ENCODE peak calls at places on chromosomes 12 and 14, in eight cellular contexts. Z is PC-3; V is aorta; Q is lung; O is cardiac muscle cell; A is neuronal stem cell; J is A549; T is CD4-positive, alpha-beta memory T cell. E is an unnamed sample. For H3K4me1, the result is how much of the 10 kb centered on the place peaks cover.

GRCh38 chr12:70535896-70536374 is 101.3 kb downstream of the PTPRB start:
- DNase-seq in J (no peak), Q (no peak), O (peak), A (no peak), Z (no peak), V (no peak), T (no peak), E (no peak)

GRCh38 chr12:9760699-9761406 is at the start of gene CD69:
- DNase-seq in A (no peak), V (no peak), O (no peak), T (peak), Z (no peak), Q (no peak), J (no peak), E (no peak)

GRCh38 chr12:62138527-62138926 is 121.7 kb upstream of the USP15 start:
- DNase-seq in O (no peak), Q (no peak), T (no peak), V (no peak), A (no peak), J (no peak), Z (no peak), E (no peak)

GRCh38 chr12:19430988-19431387 is 8.3 kb upstream of the AEBP2 start:
- DNase-seq in A (no peak), V (no peak), O (peak), Z (no peak), Q (no peak), J (no peak), T (no peak), E (peak)

GRCh38 chr12:52093346-52093745 is 13.8 kb downstream of the SMIM41 start:
- DNase-seq in O (no peak), T (no peak), A (no peak), J (no peak), V (no peak), Q (no peak), Z (no peak), E (no peak)

GRCh38 chr14:95034806-95035205 is 122.5 kb downstream of the DICER1 start:
- DNase-seq in Q (peak), J (no peak), T (no peak), A (no peak), O (no peak), V (no peak), Z (no peak), E (no peak)

GRCh38 chr12:78183854-78184253 is 353.2 kb downstream of the NAV3 start:
- DNase-seq in J (no peak), O (no peak), T (no peak), Z (no peak), A (no peak), V (no peak), Q (no peak), E (no peak)

GRCh38 chr12:102172436-102172835 is 25.2 kb downstream of the PMCH start:
- DNase-seq in A (no peak), O (peak), V (no peak), J (no peak), T (no peak), Q (no peak), Z (peak), E (peak)

GRCh38 chr12:65526311-65526710 is 247.8 kb downstream of the MSRB3 start:
- DNase-seq in Q (no peak), A (no peak), J (no peak), T (no peak), V (no peak), O (no peak), Z (peak), E (no peak)

GRCh38 chr14:102314242-102315011 is 5.1 kb upstream of the ZNF839 start:
- DNase-seq in J (peak), V (peak), Z (peak), O (peak), T (peak), Q (peak), A (peak), E (peak)

GRCh38 chr12:111791507-111791906 is 24.8 kb downstream of the ALDH2 start:
- DNase-seq in Q (no peak), A (no peak), Z (no peak), V (no peak), J (no peak), O (no peak), T (no peak), E (no peak)

GRCh38 chr12:68180792-68181744 is 21.5 kb upstream of the IFNG start:
- DNase-seq in T (peak), Z (no peak), J (no peak), O (peak), Q (no peak), V (no peak), A (no peak), E (no peak)

GRCh38 chr12:57845478-57846284 is 848 bp downstream of the CTDSP2 start:
- DNase-seq in J (peak), O (peak), V (peak), A (no peak), Z (peak), T (peak), Q (peak), E (peak)

GRCh38 chr12:9948606-9949286 is 16.6 kb upstream of the CLEC2A start:
- DNase-seq in A (no peak), O (no peak), T (no peak), J (no peak), V (no peak), Z (no peak), Q (no peak), E (no peak)

GRCh38 chr12:6771509-6772330 is 600 bp upstream of the LAG3 start:
- DNase-seq in A (no peak), J (no peak), Q (no peak), Z (no peak), O (peak), V (no peak), T (no peak), E (no peak)

GRCh38 chr12:60191676-60192359 is 596.0 kb downstream of the SLC16A7 start:
- DNase-seq in V (no peak), O (peak), Q (no peak), T (no peak), Z (peak), J (no peak), A (no peak), E (peak)

GRCh38 chr12:81465191-81465590 is 294.0 kb downstream of the PPFIA2 start:
- DNase-seq in J (no peak), A (no peak), O (no peak), T (no peak), V (no peak), Q (no peak), Z (no peak), E (no peak)

DNA sequence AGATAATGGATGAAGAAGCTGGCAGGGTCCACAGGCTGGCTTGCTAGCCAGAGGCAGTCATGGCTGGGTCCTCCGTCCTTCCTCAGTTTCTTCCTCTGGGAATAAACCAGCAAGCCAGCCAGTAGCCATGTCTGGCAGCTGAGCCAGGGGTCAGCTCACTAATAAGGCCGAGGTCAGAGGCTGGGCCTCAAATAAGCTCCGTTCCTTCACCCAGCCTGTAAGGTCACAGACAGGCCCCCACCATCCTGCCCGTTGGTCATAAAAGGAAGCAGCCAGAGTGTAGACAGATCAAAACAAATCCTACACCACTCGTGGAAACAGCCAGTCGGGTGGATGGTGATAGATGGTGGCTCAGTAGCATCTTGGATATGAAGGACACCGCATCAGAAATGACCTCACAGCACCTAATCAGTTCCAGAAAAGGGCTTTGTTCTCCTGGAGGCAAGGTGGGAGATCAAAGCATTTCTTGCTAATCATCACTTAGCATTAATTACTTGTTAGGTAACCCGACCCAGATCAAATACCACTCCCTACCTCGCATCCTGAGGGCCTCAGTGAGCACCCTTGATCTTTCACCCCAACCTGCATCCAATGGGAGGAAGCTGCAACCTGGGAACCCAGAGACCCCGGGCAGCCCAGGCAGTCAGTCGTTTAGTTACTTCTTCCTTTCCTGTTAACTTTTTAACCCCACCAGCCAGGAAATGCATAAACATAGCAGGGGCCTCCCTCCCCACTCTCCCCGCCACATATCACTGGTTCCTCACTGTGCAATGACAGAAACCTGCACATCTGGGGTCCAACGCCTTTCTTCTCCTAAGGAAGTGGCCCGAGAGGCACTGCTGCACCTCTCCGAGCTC is 90.2 kb downstream of the KDM2B start:
- DNase-seq in V (no peak), Q (no peak), O (no peak), J (no peak), T (no peak), Z (no peak), A (no peak), E (no peak)
- H3K4me1 ChIP-seq in V (under half), Q (under half), O (under half), J (under half), T (under half), Z (under half), A (under half), E (under half)

GRCh38 chr14:100988956-100989355 is 85.4 kb upstream of the RTL1 start:
- DNase-seq in T (no peak), Z (no peak), V (no peak), J (no peak), O (no peak), A (no peak), Q (no peak), E (no peak)

GRCh38 chr14:100988011-100988410 is 84.5 kb upstream of the RTL1 start:
- DNase-seq in V (no peak), Q (no peak), J (peak), O (no peak), Z (peak), A (no peak), T (no peak), E (no peak)

GRCh38 chr14:100988411-100988900 is 84.9 kb upstream of the RTL1 start:
- DNase-seq in O (no peak), Z (peak), T (no peak), V (no peak), Q (no peak), J (peak), A (no peak), E (no peak)

GRCh38 chr14:100994082-100994481 is 90.6 kb upstream of the RTL1 start:
- DNase-seq in Z (peak), O (no peak), J (no peak), V (no peak), T (no peak), A (no peak), Q (no peak), E (no peak)

GRCh38 chr14:100989924-100990323 is 86.4 kb upstream of the RTL1 start:
- DNase-seq in Q (no peak), Z (no peak), V (no peak), J (no peak), O (no peak), A (no peak), T (no peak), E (peak)
- H3K4me1 ChIP-seq in Q (under half), Z (under half), V (under half), J (half or more), O (under half), A (under half), T (under half), E (under half)

GRCh38 chr12:49058366-49059062 is 2.1 kb downstream of the KMT2D start:
- DNase-seq in Q (no peak), Z (no peak), A (no peak), J (no peak), V (no peak), O (no peak), T (no peak), E (peak)
- H3K4me1 ChIP-seq in Q (under half), Z (under half), A (under half), J (under half), V (under half), O (under half), T (half or more), E (under half)

DNA sequence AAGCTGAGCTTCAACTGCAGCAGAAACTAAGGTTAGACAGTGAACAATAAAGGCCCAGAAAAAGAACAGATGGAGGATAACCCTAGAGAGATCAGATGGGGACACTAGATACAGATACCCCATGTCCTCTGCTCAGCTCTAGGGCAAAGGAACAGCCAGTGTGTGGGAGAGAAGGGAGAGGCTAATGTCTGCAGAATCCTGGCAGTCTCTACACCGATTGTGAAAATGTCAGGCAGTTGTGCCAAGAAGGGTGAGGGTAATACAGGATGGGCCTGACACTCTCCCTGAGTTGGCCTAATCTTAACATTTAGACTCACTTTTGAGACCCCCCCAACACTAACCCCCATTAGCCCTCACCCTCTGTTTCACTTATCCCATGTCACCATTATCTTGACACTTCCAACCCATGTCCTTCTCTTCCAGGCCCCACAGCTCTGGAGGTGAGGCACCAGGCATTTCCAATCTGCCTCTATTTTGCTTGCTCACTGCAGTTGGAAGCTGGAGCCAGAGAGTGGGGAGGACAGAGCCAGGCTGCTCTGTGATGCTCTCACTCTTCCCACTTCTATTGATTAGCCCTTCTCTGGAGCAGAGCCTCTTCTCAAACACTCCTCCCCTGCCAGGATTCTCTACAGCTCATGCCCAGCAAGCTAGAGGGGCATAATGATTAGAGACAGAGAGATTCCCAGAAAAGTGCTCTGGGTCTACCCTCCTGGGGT is 3.0 kb upstream of the BLOC1S1 start:
- DNase-seq in J (no peak), A (no peak), O (peak), T (no peak), Q (no peak), Z (no peak), V (peak), E (no peak)
- H3K4me1 ChIP-seq in J (under half), A (under half), O (under half), T (under half), Q (under half), Z (under half), V (under half), E (half or more)

GRCh38 chr12:126493366-126494108 is 1428.3 kb downstream of the AACS start:
- DNase-seq in Q (no peak), A (no peak), T (no peak), Z (peak), V (no peak), J (no peak), O (peak), E (no peak)
- H3K4me1 ChIP-seq in Q (under half), A (under half), T (under half), Z (under half), V (under half), J (under half), O (under half), E (under half)

GRCh38 chr12:47224563-47225133 is 144.9 kb upstream of the AMIGO2 start:
- DNase-seq in J (no peak), O (no peak), Z (no peak), V (no peak), A (no peak), T (peak), Q (no peak), E (no peak)
- H3K4me1 ChIP-seq in J (half or more), O (under half), Z (under half), V (under half), A (under half), T (half or more), Q (under half), E (under half)

GRCh38 chr14:99760817-99761216 is 32.4 kb upstream of the EML1 start:
- DNase-seq in O (no peak), T (no peak), Z (no peak), V (peak), Q (no peak), A (no peak), J (no peak), E (no peak)
- H3K4me1 ChIP-seq in O (under half), T (under half), Z (under half), V (under half), Q (under half), A (under half), J (under half), E (under half)

GRCh38 chr14:20472566-20473206 is 3.5 kb downstream of the PNP start:
- DNase-seq in V (no peak), A (no peak), Z (no peak), Q (no peak), J (no peak), O (no peak), T (no peak), E (no peak)
- H3K4me1 ChIP-seq in V (under half), A (under half), Z (under half), Q (under half), J (under half), O (under half), T (half or more), E (under half)

GRCh38 chr12:123096159-123096558 is 54.7 kb downstream of the PITPNM2 start:
- DNase-seq in V (no peak), A (no peak), T (no peak), Q (no peak), Z (no peak), O (no peak), J (no peak), E (no peak)

GRCh38 chr12:123092866-123093265 is 58.0 kb downstream of the PITPNM2 start:
- DNase-seq in T (no peak), O (no peak), Z (no peak), Q (no peak), V (no peak), A (no peak), J (no peak), E (peak)

GRCh38 chr12:123095074-123095694 is 55.7 kb downstream of the PITPNM2 start:
- DNase-seq in A (no peak), O (no peak), J (no peak), T (no peak), Q (no peak), Z (no peak), V (no peak), E (no peak)

GRCh38 chr12:123091756-123092155 is 59.1 kb downstream of the PITPNM2 start:
- DNase-seq in T (no peak), Z (no peak), V (no peak), O (no peak), A (no peak), J (no peak), Q (no peak), E (no peak)

GRCh38 chr12:123094349-123095073 is 56.4 kb downstream of the PITPNM2 start:
- DNase-seq in J (peak), O (peak), Z (peak), T (no peak), Q (no peak), V (peak), A (no peak), E (peak)
- H3K4me1 ChIP-seq in J (half or more), O (half or more), Z (half or more), T (under half), Q (under half), V (under half), A (under half), E (under half)